ENCODE peak calls at places on chromosome 22, in nine cellular contexts. V is tibial nerve; O is BJ; A is CD8-positive, alpha-beta T cell; Z is ascending aorta; X is keratinocyte; C is testis; P is mucosa of descending colon; T is pancreas. Q is an unnamed sample.

GRCh38 chr22:40535189-40535512 is 101.4 kb downstream of the MRTFA start:
- DNase-seq in V (no peak), O (no peak), A (no peak), Z (no peak), X (no peak), C (no peak), P (no peak), T (no peak), Q (no peak)

GRCh38 chr22:48834404-48834803 is 993.3 kb downstream of the BRD1 start:
- DNase-seq in V (no peak), O (no peak), A (no peak), Z (no peak), X (no peak), C (no peak), P (no peak), T (no peak), Q (no peak)

GRCh38 chr22:45998638-45999378 is 21.8 kb upstream of the WNT7B start:
- DNase-seq in V (no peak), O (no peak), A (peak), Z (no peak), X (no peak), C (no peak), P (peak), T (no peak), Q (no peak)

GRCh38 chr22:45600791-45601730 is 70.6 kb upstream of the ATXN10 start:
- DNase-seq in V (no peak), O (no peak), A (no peak), Z (no peak), X (no peak), C (no peak), P (no peak), T (no peak), Q (peak)

GRCh38 chr22:29427176-29427760 is 11.1 kb upstream of the RFPL1 start:
- DNase-seq in V (no peak), O (no peak), A (no peak), Z (peak), X (no peak), C (no peak), P (no peak), T (no peak), Q (no peak)

GRCh38 chr22:25477358-25477757 is 87.1 kb upstream of the GRK3 start:
- DNase-seq in V (no peak), O (no peak), A (no peak), Z (no peak), X (no peak), C (no peak), P (no peak), T (no peak), Q (no peak)

GRCh38 chr22:39645532-39645931 is 75.0 kb downstream of the CACNA1I start:
- DNase-seq in V (no peak), O (no peak), A (no peak), Z (no peak), X (no peak), C (no peak), P (no peak), T (no peak), Q (no peak)

GRCh38 chr22:44926491-44927415 is 83.1 kb downstream of the PHF21B start:
- DNase-seq in V (no peak), O (no peak), A (no peak), Z (no peak), X (no peak), C (no peak), P (peak), T (peak), Q (no peak)

DNA sequence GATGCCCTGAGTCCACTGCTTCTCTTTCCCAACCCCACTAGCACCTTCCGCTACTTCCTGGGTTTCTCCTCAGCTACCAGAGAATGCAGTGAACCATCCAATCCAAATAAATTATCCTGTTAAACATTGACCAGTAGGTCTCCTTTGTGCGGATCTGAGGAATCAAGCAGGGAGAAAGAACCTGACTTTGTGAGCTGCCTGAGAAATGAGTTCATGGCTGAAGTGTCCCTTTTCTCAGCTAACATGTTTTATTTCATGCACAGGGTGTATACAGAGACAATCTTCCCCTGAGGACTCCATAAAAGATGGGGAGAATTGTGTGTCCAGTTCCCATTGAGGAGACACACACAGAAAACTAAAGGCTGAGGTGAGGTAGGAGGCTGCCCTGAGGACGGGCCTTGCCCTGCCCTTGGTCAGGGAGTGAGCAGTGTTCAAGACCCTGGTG is 63.0 kb upstream of the VPREB1 start:
- DNase-seq in V (no peak), O (no peak), A (no peak), Z (no peak), X (no peak), C (no peak), P (no peak), T (no peak), Q (no peak)
- H3K4me3 ChIP-seq in V (no peak), O (no peak), A (no peak), Z (no peak), X (no peak), C (no peak), P (no peak), T (no peak), Q (no peak)

GRCh38 chr22:17754233-17754925 is 19.9 kb downstream of the BID start:
- DNase-seq in V (no peak), O (no peak), A (peak), Z (no peak), X (no peak), C (no peak), P (no peak), T (peak), Q (no peak)
- TF ChIP-seq CTCF in V (no peak), O (peak), A (peak), Z (no peak), X (peak), C (no peak), P (no peak), T (no peak), Q (peak)

GRCh38 chr22:31637938-31638618 is 23.9 kb downstream of the PISD start:
- DNase-seq in V (no peak), O (no peak), A (no peak), Z (no peak), X (no peak), C (no peak), P (peak), T (no peak), Q (no peak)
- H3K4me3 ChIP-seq in V (peak), O (no peak), A (no peak), Z (peak), X (no peak), C (no peak), P (no peak), T (no peak), Q (no peak)

DNA sequence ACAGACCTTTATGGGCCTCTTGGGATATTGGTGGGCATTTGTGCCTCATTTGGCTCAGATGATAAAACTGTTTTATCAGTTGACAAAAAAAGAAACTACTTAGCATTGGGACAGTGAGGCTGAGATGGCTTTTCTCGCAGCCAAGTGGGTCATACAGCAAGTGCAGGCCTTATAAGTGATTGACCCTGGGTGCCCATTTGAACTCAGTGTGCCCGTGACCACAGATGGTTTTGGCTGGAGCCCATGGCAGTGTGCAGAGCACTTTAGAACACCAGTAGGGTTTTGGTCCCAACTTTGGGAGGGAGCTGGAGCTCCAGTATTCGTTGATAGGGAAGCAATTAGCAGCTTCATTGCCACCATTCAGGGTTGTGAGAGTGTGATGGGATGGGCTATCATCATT is 404.5 kb upstream of the LARGE1 start:
- DNase-seq in V (no peak), O (no peak), A (no peak), Z (no peak), X (no peak), C (no peak), P (no peak), T (no peak), Q (no peak)
- TF ChIP-seq CTCF in V (no peak), O (no peak), A (no peak), Z (no peak), X (no peak), C (no peak), P (no peak), T (no peak), Q (no peak)

GRCh38 chr22:31105282-31105929 is 2.0 kb downstream of the SELENOM start:
- DNase-seq in V (no peak), O (no peak), A (no peak), Z (no peak), X (no peak), C (no peak), P (no peak), T (peak), Q (no peak)
- H3K4me3 ChIP-seq in V (no peak), O (peak), A (no peak), Z (peak), X (no peak), C (peak), P (no peak), T (no peak), Q (peak)

GRCh38 chr22:19753090-19753842 is 7.3 kb upstream of the TBX1 start:
- DNase-seq in V (no peak), O (no peak), A (no peak), Z (no peak), X (no peak), C (no peak), P (no peak), T (no peak), Q (no peak)
- TF ChIP-seq CTCF in V (no peak), O (peak), A (no peak), Z (no peak), X (no peak), C (no peak), P (no peak), T (no peak), Q (peak)

GRCh38 chr22:42160830-42161696 is 30.5 kb upstream of the CYP2D6 start:
- DNase-seq in V (no peak), O (no peak), A (no peak), Z (no peak), X (no peak), C (no peak), P (no peak), T (no peak), Q (no peak)
- H3K4me3 ChIP-seq in V (no peak), O (no peak), A (no peak), Z (no peak), X (no peak), C (no peak), P (no peak), T (no peak), Q (no peak)

GRCh38 chr22:49936973-49937757 is 18.7 kb downstream of the CRELD2 start:
- DNase-seq in V (no peak), O (no peak), A (no peak), Z (no peak), X (no peak), C (no peak), P (no peak), T (peak), Q (no peak)

GRCh38 chr22:49934891-49935557 is 16.6 kb downstream of the CRELD2 start:
- DNase-seq in V (peak), O (no peak), A (peak), Z (peak), X (no peak), C (peak), P (peak), T (peak), Q (peak)

GRCh38 chr22:49937758-49938564 is 19.5 kb downstream of the CRELD2 start:
- DNase-seq in V (no peak), O (no peak), A (no peak), Z (no peak), X (no peak), C (no peak), P (no peak), T (peak), Q (peak)

GRCh38 chr22:49935561-49935960 is 17.1 kb downstream of the CRELD2 start:
- DNase-seq in V (no peak), O (no peak), A (no peak), Z (no peak), X (no peak), C (no peak), P (no peak), T (peak), Q (peak)

DNA sequence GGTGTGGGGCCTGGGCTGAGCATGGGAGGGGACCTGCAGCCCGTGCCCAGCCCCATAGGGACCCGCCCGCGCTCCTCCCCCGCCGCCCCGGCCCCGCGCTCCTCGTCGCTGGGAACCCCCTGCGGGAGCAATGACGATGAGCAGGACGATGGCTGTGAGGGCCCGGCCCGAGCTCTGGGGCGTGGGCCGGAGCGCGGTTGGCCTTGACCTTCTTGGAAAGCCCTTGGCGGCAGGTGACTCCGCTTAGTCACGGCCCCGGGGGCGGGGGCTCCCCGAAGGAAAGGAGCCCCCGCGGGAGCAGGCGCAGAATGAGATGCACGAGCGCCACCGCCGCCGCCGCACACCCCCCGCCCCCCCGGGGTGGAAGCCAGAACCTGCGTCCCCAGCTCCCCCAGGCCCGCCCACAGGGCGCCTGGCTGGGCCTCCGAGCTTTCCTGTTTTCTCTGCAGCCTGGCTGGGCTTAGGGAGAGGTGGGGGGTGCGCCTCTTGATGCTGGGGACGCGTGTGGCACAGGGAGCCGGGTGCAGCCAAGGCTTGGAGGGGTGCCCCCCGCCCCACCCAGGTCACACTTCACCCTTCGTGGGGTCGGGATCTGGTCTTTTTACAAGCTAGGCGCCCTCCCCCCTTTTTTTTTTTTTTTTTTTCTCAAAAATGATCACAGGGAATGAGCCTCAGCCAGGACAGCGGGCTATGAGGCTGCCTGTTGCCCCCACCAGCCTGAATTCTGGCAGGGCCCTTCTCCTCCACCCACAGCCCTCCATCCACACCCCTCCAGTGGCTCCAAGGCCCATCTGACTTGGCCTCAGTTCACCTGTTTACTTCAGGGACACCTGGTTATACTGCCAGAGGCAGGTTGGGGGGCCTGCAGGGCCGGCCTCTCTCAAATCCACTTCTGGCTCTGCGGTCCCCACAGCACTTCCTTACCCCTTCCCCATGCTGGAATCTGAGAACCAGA is 17.9 kb downstream of the CRELD2 start:
- DNase-seq in V (peak), O (peak), A (peak), Z (peak), X (no peak), C (peak), P (peak), T (peak), Q (peak)
- TF ChIP-seq CTCF in V (no peak), O (no peak), A (no peak), Z (no peak), X (no peak), C (no peak), P (no peak), T (no peak), Q (no peak)

Q was measured in fibroblast of villous mesenchyme.